ENCODE peak calls at places on chromosomes 3 and 15, in nine cellular contexts. P, M, Z, K, U, J, I, D and E are unnamed samples.
A peak's percentile ranks its signal among the peaks of the same experiment; 100 is the strongest.

GRCh38 chr15:31200735-31201151 is 99.2 kb upstream of the TRPM1 start:
- DNase-seq in I (peak; percentile 61), Z (peak; percentile 34), D (no peak), K (peak; percentile 60), P (no peak), U (no peak), J (peak; percentile 68), M (peak; percentile 56), E (peak; percentile 59)

GRCh38 chr15:100103828-100104227 is 237.9 kb downstream of the ADAMTS17 start:
- DNase-seq in J (no peak), I (no peak), M (no peak), P (no peak), K (no peak), U (no peak), D (no peak), Z (no peak), E (no peak)

GRCh38 chr3:55487376-55488241 is 503 bp upstream of the WNT5A start:
- DNase-seq in M (peak; percentile 84), J (peak; percentile 86), I (peak; percentile 50), Z (no peak), D (peak; percentile 63), U (no peak), K (peak; percentile 39), P (peak; percentile 75), E (peak; percentile 70)

GRCh38 chr3:38711321-38711720 is 61.8 kb upstream of the SCN5A start:
- DNase-seq in U (no peak), P (no peak), D (no peak), I (no peak), J (no peak), K (no peak), M (no peak), Z (no peak), E (no peak)

GRCh38 chr15:25947336-25948080 is 84.4 kb upstream of the ATP10A start:
- DNase-seq in U (no peak), J (no peak), I (no peak), Z (peak; percentile 42), M (peak; percentile 29), P (peak; percentile 14), D (no peak), K (no peak), E (peak; percentile 22)

GRCh38 chr3:170410428-170411029 is 8.1 kb upstream of the CLDN11 start:
- DNase-seq in Z (peak; percentile 42), U (no peak), P (no peak), I (no peak), D (no peak), K (no peak), J (peak; percentile 49), M (peak; percentile 38), E (peak; percentile 47)

GRCh38 chr15:31607656-31608055 is 281.0 kb downstream of the KLF13 start:
- DNase-seq in K (no peak), M (peak; percentile 4), Z (no peak), I (no peak), P (no peak), U (no peak), J (no peak), D (no peak), E (no peak)

GRCh38 chr15:51016615-51017014 is 78.1 kb downstream of the TNFAIP8L3 start:
- DNase-seq in P (no peak), J (no peak), Z (no peak), U (no peak), M (no peak), I (no peak), D (no peak), K (no peak), E (no peak)

GRCh38 chr3:184594386-184595035 is 32.9 kb downstream of the EPHB3 start:
- DNase-seq in U (no peak), K (no peak), P (no peak), I (no peak), Z (no peak), J (no peak), D (no peak), M (no peak), E (no peak)

GRCh38 chr3:67646586-67647234 is 7.7 kb downstream of the SUCLG2 start:
- DNase-seq in P (peak; percentile 50), I (no peak), K (no peak), D (no peak), Z (no peak), J (peak; percentile 89), M (no peak), U (no peak), E (peak; percentile 65)

GRCh38 chr3:167651820-167652219 is 1.9 kb downstream of the WDR49 start:
- DNase-seq in D (no peak), I (no peak), U (no peak), K (no peak), P (no peak), J (no peak), M (no peak), Z (no peak), E (no peak)

GRCh38 chr3:127052121-127052561 is 69.2 kb downstream of the PLXNA1 start:
- DNase-seq in I (peak; percentile 76), K (no peak), J (no peak), P (no peak), Z (no peak), M (peak; percentile 19), U (no peak), D (no peak), E (no peak)

GRCh38 chr3:99925584-99925983 is 107.9 kb downstream of the CMSS1 start:
- DNase-seq in I (peak; percentile 30), P (peak; percentile 86), D (no peak), J (peak; percentile 97), K (no peak), M (peak; percentile 86), Z (no peak), U (no peak), E (peak; percentile 31)

GRCh38 chr3:98657429-98657828 is 64.0 kb upstream of the CPOX start:
- DNase-seq in K (peak; percentile 15), Z (no peak), P (no peak), D (peak; percentile 61), M (no peak), I (no peak), U (peak; percentile 7), J (no peak), E (no peak)

GRCh38 chr15:94584833-94585244 is 353.5 kb downstream of the MCTP2 start:
- DNase-seq in I (no peak), D (peak; percentile 23), J (peak; percentile 68), M (no peak), P (peak; percentile 23), Z (no peak), U (no peak), K (peak; percentile 63), E (no peak)

GRCh38 chr15:72758195-72758594 is 25.4 kb downstream of the ADPGK start:
- DNase-seq in K (no peak), U (no peak), M (peak; percentile 94), Z (no peak), D (no peak), I (no peak), J (peak; percentile 90), P (peak; percentile 98), E (peak; percentile 84)

GRCh38 chr3:130760922-130761321 is 14.3 kb upstream of the PIK3R4 start:
- DNase-seq in Z (no peak), U (no peak), M (no peak), I (no peak), K (no peak), P (no peak), J (peak; percentile 67), D (no peak), E (no peak)

GRCh38 chr3:24583004-24583403 is 88.4 kb upstream of the THRB start:
- DNase-seq in Z (no peak), J (no peak), U (no peak), P (no peak), M (no peak), I (no peak), K (no peak), D (no peak), E (peak; percentile 52)

GRCh38 chr15:58641660-58642059 is 107.8 kb downstream of the ADAM10 start:
- DNase-seq in U (no peak), K (no peak), Z (no peak), I (no peak), D (no peak), J (no peak), P (no peak), M (no peak), E (no peak)

GRCh38 chr15:39100106-39100505 is 480.8 kb upstream of the THBS1 start:
- DNase-seq in K (no peak), P (no peak), Z (no peak), U (no peak), I (no peak), J (no peak), M (no peak), D (no peak), E (no peak)

GRCh38 chr15:53979051-53979788 is 979 bp downstream of the UNC13C start:
- DNase-seq in J (no peak), D (no peak), Z (no peak), I (no peak), P (no peak), M (no peak), K (no peak), U (no peak), E (no peak)

GRCh38 chr3:41600616-41601015 is 361.3 kb downstream of the ULK4 start:
- DNase-seq in P (peak; percentile 1), Z (no peak), I (no peak), U (no peak), D (no peak), J (no peak), M (peak; percentile 60), K (no peak), E (peak; percentile 44)

GRCh38 chr15:25057574-25057973 is 102.8 kb downstream of the SNRPN start:
- DNase-seq in I (no peak), J (no peak), K (no peak), P (no peak), D (no peak), Z (no peak), M (no peak), U (no peak), E (no peak)

GRCh38 chr3:13121553-13122001 is 48.3 kb upstream of the IQSEC1 start:
- DNase-seq in Z (no peak), J (no peak), K (no peak), I (no peak), D (no peak), U (no peak), M (no peak), P (no peak), E (no peak)

GRCh38 chr3:47669026-47669749 is 90.5 kb upstream of the CSPG5 start:
- DNase-seq in I (no peak), Z (no peak), M (no peak), K (no peak), D (no peak), J (no peak), U (no peak), P (peak; percentile 42), E (no peak)

GRCh38 chr3:13483988-13484695 is 4.0 kb downstream of the HDAC11 start:
- DNase-seq in Z (no peak), D (no peak), U (no peak), I (no peak), K (no peak), J (no peak), M (no peak), P (no peak), E (no peak)

GRCh38 chr3:11734-12133 is 184.8 kb upstream of the CHL1 start:
- DNase-seq in K (no peak), J (no peak), M (peak; percentile 1), U (no peak), D (no peak), I (no peak), P (no peak), Z (peak; percentile 5), E (no peak)